ENCODE peak calls at places on chromosomes 2 and 18, in five cellular contexts. H is transverse colon, O is sigmoid colon, Q is stomach, I is GM12878. G is an unnamed sample.

GRCh38 chr18:37409870-37410269 is 155.7 kb downstream of the CELF4 start:
- DNase-seq in H (no peak), O (no peak), Q (no peak), I (no peak), G (no peak)

GRCh38 chr2:209495855-209496585 is 72.2 kb downstream of the MAP2 start:
- DNase-seq in H (no peak), O (no peak), Q (peak), I (no peak), G (no peak)

GRCh38 chr2:57434429-57434828 is 612.2 kb upstream of the VRK2 start:
- DNase-seq in H (no peak), O (no peak), Q (no peak), I (no peak), G (no peak)

GRCh38 chr18:58823385-58823784 is 41.3 kb upstream of the ZNF532 start:
- DNase-seq in H (no peak), O (no peak), Q (no peak), I (no peak), G (no peak)

GRCh38 chr2:220533485-220533884 is 906.1 kb downstream of the SLC4A3 start:
- DNase-seq in H (no peak), O (no peak), Q (no peak), I (peak), G (no peak)

GRCh38 chr2:219362524-219363164 is 25.1 kb downstream of the DNPEP start:
- DNase-seq in H (peak), O (peak), Q (no peak), I (peak), G (no peak)

GRCh38 chr2:486381-486780 is 190.8 kb downstream of the TMEM18 start:
- DNase-seq in H (no peak), O (no peak), Q (no peak), I (no peak), G (peak)

GRCh38 chr2:128277961-128278681 is 40.5 kb downstream of the HS6ST1 start:
- DNase-seq in H (peak), O (peak), Q (no peak), I (no peak), G (peak)

GRCh38 chr2:241563981-241564595 is 5.5 kb downstream of the BOK start:
- DNase-seq in H (no peak), O (peak), Q (no peak), I (no peak), G (peak)

GRCh38 chr2:66437601-66438497 is 2.9 kb downstream of the MEIS1 start:
- DNase-seq in H (no peak), O (peak), Q (no peak), I (no peak), G (no peak)

GRCh38 chr2:197256021-197256420 is 54.6 kb downstream of the ANKRD44 start:
- DNase-seq in H (no peak), O (no peak), Q (no peak), I (no peak), G (no peak)

GRCh38 chr2:32745191-32745590 is 117.3 kb downstream of the TTC27 start:
- DNase-seq in H (no peak), O (no peak), Q (no peak), I (no peak), G (no peak)

GRCh38 chr2:30359644-30360167 is 87.3 kb upstream of the LCLAT1 start:
- DNase-seq in H (peak), O (peak), Q (no peak), I (no peak), G (no peak)

GRCh38 chr2:233814436-233814835 is 36.3 kb downstream of the MROH2A start:
- DNase-seq in H (peak), O (peak), Q (no peak), I (no peak), G (peak)

GRCh38 chr2:222296911-222297599 is 1.7 kb downstream of the PAX3 start:
- DNase-seq in H (no peak), O (no peak), Q (no peak), I (no peak), G (peak)

GRCh38 chr18:64678048-64678447 is 529.2 kb upstream of the LINC00305 start:
- DNase-seq in H (no peak), O (no peak), Q (no peak), I (no peak), G (no peak)

GRCh38 chr2:167510071-167510759 is 621.9 kb downstream of the XIRP2 start:
- DNase-seq in H (no peak), O (no peak), Q (no peak), I (no peak), G (no peak)

GRCh38 chr2:173028141-173028540 is 47.5 kb upstream of the MAP3K20 start:
- DNase-seq in H (no peak), O (no peak), Q (no peak), I (no peak), G (no peak)

GRCh38 chr2:198657520-198658121 is 800.1 kb downstream of the SATB2 start:
- DNase-seq in H (peak), O (no peak), Q (no peak), I (no peak), G (no peak)

GRCh38 chr2:222240676-222241049 is 58.1 kb downstream of the PAX3 start:
- DNase-seq in H (no peak), O (no peak), Q (no peak), I (no peak), G (no peak)

GRCh38 chr2:180753809-180754761 is 226.3 kb upstream of the UBE2E3 start:
- DNase-seq in H (no peak), O (no peak), Q (no peak), I (no peak), G (no peak)

GRCh38 chr2:78839259-78839658 is 186.2 kb upstream of the REG3G start:
- DNase-seq in H (no peak), O (no peak), Q (no peak), I (no peak), G (no peak)

GRCh38 chr2:182068811-182069210 is 83.2 kb downstream of the PPP1R1C start:
- DNase-seq in H (no peak), O (no peak), Q (no peak), I (no peak), G (no peak)

GRCh38 chr2:160418853-160419252 is 74.8 kb downstream of the RBMS1 start:
- DNase-seq in H (no peak), O (no peak), Q (no peak), I (no peak), G (no peak)

GRCh38 chr2:224407241-224407680 is 5.4 kb upstream of the FAM124B start:
- DNase-seq in H (no peak), O (no peak), Q (no peak), I (no peak), G (no peak)

GRCh38 chr2:196823750-196824149 is 14.6 kb upstream of the C2orf66 start:
- DNase-seq in H (no peak), O (no peak), Q (no peak), I (no peak), G (no peak)

GRCh38 chr18:59448546-59448945 is 89.5 kb upstream of the LMAN1 start:
- DNase-seq in H (no peak), O (no peak), Q (no peak), I (no peak), G (no peak)

GRCh38 chr2:173652731-173653426 is 298.2 kb downstream of the CDCA7 start:
- DNase-seq in H (no peak), O (no peak), Q (peak), I (no peak), G (no peak)

GRCh38 chr18:13641551-13642439 is 84.6 kb downstream of the FAM210A start:
- DNase-seq in H (no peak), O (peak), Q (no peak), I (no peak), G (no peak)

DNA sequence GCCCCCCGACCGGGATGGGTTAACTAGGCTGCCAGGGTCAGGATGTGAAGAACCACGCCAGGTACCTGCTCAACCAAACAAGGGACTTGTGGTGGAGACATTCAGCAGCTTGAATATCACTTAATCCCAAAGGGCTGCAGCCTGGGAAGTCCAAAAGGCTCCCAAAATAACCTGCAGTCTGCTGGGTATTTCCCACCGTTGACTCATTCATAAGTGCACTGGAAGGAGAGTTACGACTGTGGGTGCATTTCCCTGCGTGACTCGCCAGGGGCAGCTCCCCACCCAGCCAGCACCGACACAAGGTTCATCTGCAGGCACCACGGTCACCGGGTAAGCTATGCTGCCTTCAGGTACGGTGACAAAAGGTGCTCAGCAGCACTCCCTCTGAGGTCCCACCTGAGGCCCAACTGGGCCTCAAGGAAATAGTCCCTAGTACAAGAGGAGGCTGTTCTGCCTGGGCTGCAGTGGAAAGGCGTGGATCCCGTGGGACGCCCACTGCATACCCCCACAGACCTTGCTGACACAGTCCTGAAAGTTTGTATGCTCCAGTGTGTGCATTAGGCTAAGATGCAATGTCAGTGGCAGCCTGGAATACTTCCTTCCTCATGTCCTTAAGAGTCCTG is 86.5 kb downstream of the UXS1 start:
- DNase-seq in H (no peak), O (no peak), Q (no peak), I (no peak), G (no peak)
- TF ChIP-seq CTCF in H (no peak), O (no peak), Q (no peak), I (peak), G (no peak)

DNA sequence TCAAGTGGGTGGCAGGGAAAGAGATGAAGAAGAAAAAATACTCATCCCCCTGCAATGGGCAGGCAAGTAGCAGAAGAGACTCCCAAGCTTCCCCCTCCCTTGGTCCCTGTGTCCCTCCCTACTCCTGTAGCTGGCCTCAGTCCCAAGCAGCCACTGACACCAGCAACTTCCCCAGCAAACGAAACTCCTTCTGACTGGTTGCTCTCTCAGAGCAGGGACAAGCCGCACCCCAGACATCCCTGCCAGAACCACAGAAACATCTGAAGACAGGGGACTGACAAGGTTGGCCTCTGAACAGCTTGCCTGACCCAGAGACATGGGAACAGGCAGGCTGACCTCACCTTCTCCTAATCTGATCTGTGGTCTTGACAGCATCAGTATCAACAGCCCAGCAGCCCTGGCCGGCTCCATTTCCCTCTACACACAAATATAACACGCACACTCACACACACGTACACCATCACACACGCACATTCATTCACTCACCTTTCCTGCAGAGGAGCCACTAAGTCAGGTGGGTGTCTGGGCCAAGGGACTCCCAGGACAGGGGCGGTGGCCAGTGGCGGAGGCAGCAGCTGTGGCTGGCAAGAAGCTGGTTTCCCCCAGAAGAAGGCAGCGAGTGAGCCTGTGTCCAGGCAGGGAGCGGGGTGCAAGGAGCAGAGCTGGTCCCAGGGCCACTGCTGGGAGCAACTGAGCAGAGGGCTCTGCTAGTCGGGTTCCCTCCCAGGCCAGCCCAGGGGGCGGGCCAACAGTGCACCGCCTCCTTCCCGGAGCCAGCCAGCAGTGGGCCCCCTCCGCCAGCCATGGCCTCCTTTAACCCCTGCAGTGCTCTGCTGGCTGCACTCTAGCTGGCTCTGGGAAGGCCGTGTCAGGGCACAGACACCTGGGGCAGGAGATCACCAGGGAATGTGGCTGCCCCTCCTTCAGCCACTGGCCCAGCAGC is 59.1 kb downstream of the TNS1 start:
- DNase-seq in H (peak), O (peak), Q (peak), I (no peak), G (peak)
- TF ChIP-seq POLR2A in H (peak), O (peak), Q (no peak), I (no peak), G (peak)

DNA sequence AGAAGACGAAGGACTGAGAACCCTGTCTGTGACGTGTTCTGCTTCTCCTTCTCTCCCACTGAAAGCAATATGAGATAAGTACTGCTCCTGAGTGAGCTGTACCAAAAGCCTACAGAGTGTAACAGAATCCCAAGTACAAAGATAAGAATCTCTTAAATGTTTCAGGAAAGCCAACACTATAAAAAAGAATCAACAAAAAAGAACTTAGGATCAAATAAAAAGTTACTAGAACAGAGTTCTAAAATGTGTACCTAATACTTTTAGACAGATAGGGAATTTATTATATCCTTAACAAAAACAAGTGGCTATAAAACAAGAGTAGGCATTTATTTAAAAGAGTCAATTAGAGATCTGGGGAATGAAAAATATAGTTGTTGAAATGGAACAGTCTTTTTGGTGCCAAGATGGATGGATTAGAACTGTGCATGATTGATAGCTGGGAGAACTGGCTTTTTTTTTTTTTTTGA is 49.0 kb downstream of the NCOA1 start:
- DNase-seq in H (no peak), O (no peak), Q (no peak), I (no peak), G (no peak)
- TF ChIP-seq POLR2AphosphoS5 in H (no peak), O (no peak), Q (no peak), I (no peak), G (no peak)

DNA sequence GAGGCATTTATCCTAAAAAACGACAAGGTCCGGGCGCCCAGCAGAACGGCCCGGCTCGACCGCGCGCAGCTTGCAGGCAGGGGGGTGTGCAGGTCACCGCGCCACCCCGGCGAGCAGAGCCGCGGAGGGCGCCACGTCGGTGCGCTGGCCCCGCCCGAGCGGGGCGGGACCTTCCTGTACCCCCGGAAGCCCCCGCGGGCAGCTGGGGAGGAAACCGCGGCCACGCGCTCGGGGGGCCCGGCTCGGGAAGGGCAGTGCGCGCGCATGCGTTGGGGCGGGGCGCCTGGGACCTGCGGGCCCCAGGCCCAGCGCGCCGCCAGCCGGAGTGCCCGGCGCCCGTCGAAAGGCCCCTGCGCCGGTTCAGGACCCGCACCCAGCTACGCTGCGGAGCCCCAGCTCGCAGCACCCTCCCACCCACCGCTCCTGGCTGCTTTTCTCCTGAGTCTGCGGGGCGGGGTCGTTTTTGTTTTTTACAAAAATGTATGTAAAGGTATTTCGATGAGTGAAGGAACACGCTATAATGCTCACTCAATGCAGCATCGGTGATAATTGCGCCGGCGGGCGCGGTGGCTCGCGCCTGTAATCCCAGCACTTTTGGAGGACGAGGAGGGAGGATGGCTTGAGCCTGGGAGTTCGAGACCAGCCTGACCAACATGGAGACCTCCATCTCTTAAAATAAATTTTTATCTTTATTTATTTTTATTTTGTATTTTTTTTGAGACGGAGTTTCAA is 47.7 kb upstream of the POMC start:
- DNase-seq in H (peak), O (peak), Q (peak), I (no peak), G (peak)
- TF ChIP-seq CTCF in H (no peak), O (no peak), Q (no peak), I (no peak), G (no peak)

DNA sequence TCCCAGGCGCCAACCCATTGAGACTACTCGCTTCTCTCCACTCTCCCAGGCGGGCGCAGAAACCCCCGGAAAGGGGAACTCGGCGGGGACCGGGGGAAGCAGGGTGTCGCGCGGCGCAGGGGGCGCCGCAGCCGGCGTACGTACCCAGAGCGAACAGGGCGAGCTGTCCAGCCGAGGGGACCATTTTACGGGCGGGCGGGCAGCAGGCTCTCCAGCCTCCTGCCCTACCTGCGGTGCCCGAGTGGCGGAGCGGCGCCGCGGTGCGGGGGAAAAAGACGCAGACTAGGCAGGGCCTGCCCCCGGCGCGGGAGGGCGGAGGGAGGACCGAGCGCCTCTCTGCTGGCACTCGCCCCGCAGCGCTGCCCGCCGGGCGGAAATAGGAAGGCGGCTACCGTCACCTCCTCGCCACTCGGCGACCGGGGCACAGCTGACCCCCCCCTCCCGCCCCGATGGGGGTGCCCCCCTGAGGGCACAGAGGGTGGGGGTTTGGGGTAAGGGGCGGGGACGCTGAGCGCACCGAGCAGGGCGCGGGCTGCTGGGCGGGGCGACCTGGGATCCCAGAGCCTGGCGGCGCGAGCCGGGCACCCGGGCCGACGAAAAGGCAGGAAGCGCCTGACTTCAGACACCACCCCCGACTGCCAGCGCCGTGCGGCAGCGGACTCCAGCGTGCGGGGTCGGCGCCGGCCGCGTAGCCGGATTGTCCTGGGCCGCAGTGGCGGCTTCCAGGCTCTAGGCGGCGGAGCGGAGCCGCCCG is at the start of gene TGFA:
- DNase-seq in H (peak), O (peak), Q (peak), I (no peak), G (peak)
- TF ChIP-seq POLR2A in H (peak), O (no peak), Q (no peak), I (no peak), G (no peak)

G was measured in spleen.